ENCODE peak calls at places on chromosomes 3 and 15, in six cellular contexts. J, K, Y, V, T and U are unnamed samples.

GRCh38 chr3:147389265-147390175 is 16.8 kb downstream of the ZIC4 start:
- DNase-seq in V (no peak), T (no peak), K (no peak), Y (no peak), J (no peak), U (no peak)

GRCh38 chr3:39097716-39098472 is 9.5 kb downstream of the GORASP1 start:
- DNase-seq in K (no peak), T (no peak), J (no peak), V (peak; percentile 35), Y (no peak), U (no peak)

GRCh38 chr3:190579514-190580137 is 65.7 kb downstream of the IL1RAP start:
- DNase-seq in T (no peak), J (no peak), V (no peak), Y (no peak), K (no peak), U (no peak)

GRCh38 chr3:127734754-127735473 is 62.2 kb downstream of the ABTB1 start:
- DNase-seq in T (peak; percentile 46), K (peak; percentile 99), Y (no peak), J (no peak), V (no peak), U (no peak)

GRCh38 chr3:24830230-24831152 is 335.8 kb upstream of the THRB start:
- DNase-seq in T (no peak), K (no peak), Y (no peak), V (no peak), J (no peak), U (no peak)

GRCh38 chr3:49841126-49841525 is 15.2 kb downstream of the TRAIP start:
- DNase-seq in K (no peak), Y (no peak), J (no peak), T (no peak), V (no peak), U (no peak)

GRCh38 chr3:171801738-171802600 is 8.3 kb downstream of the PLD1 start:
- DNase-seq in V (no peak), J (no peak), Y (no peak), T (no peak), K (peak; percentile 92), U (no peak)

GRCh38 chr3:160012108-160012507 is 23.5 kb downstream of the IL12A start:
- DNase-seq in T (no peak), Y (no peak), V (no peak), J (no peak), K (no peak), U (no peak)

GRCh38 chr15:73844356-73844755 is 29.0 kb upstream of the TBC1D21 start:
- DNase-seq in J (no peak), T (no peak), V (no peak), Y (no peak), K (peak; percentile 35), U (no peak)

GRCh38 chr3:16740531-16740930 is 135.3 kb upstream of the DAZL start:
- DNase-seq in Y (no peak), V (no peak), K (no peak), T (no peak), J (no peak), U (no peak)

GRCh38 chr3:3196148-3196861 is 16.8 kb upstream of the CRBN start:
- DNase-seq in Y (no peak), J (no peak), T (no peak), V (no peak), K (peak; percentile 17), U (no peak)

GRCh38 chr15:28927043-28927442 is 41.3 kb downstream of the APBA2 start:
- DNase-seq in J (no peak), T (no peak), K (no peak), V (no peak), Y (no peak), U (no peak)

GRCh38 chr3:87358066-87358465 is 81.7 kb upstream of the POU1F1 start:
- DNase-seq in J (no peak), K (no peak), V (no peak), Y (no peak), T (no peak), U (no peak)

GRCh38 chr15:101427606-101428487 is 61.7 kb downstream of the PCSK6 start:
- DNase-seq in K (no peak), Y (no peak), J (no peak), V (no peak), T (no peak), U (no peak)

GRCh38 chr15:81516012-81516411 is 142.0 kb upstream of the TMC3 start:
- DNase-seq in V (no peak), J (no peak), Y (no peak), T (no peak), K (no peak), U (no peak)

GRCh38 chr3:20916966-20917606 is 731.1 kb upstream of the SGO1 start:
- DNase-seq in Y (no peak), T (no peak), V (no peak), J (no peak), K (no peak), U (no peak)

GRCh38 chr3:186099178-186099577 is 9.7 kb downstream of the ETV5 start:
- DNase-seq in T (no peak), V (no peak), Y (no peak), J (no peak), K (no peak), U (peak; percentile 70)

GRCh38 chr15:77031376-77032050 is 36.6 kb downstream of the PSTPIP1 start:
- DNase-seq in K (peak; percentile 23), V (peak; percentile 38), T (no peak), J (peak; percentile 0), Y (peak; percentile 8), U (peak; percentile 37)

GRCh38 chr3:37086918-37087317 is 87.5 kb downstream of the LRRFIP2 start:
- DNase-seq in V (no peak), J (no peak), T (no peak), K (peak; percentile 38), Y (no peak), U (no peak)

GRCh38 chr15:96359772-96360498 is 29.4 kb downstream of the NR2F2 start:
- DNase-seq in T (peak; percentile 73), K (no peak), V (no peak), J (no peak), Y (no peak), U (peak; percentile 61)

GRCh38 chr15:82106671-82107070 is 60.9 kb upstream of the MEX3B start:
- DNase-seq in Y (no peak), T (no peak), V (no peak), K (peak; percentile 52), J (no peak), U (no peak)

GRCh38 chr3:13475871-13476590 is 4.1 kb upstream of the HDAC11 start:
- DNase-seq in T (peak; percentile 6), Y (no peak), K (no peak), V (no peak), J (no peak), U (no peak)

GRCh38 chr3:9340450-9341009 is 22.3 kb upstream of the THUMPD3 start:
- DNase-seq in Y (no peak), J (no peak), V (no peak), T (no peak), K (peak; percentile 95), U (no peak)